ENCODE peak calls at places on chromosomes 3 and 15, in seven cellular contexts. I is NT2/D1, P is DND-41, V is psoas muscle, B is Panc1, U is mesendoderm, T is heart left ventricle. F is an unnamed sample.

GRCh38 chr3:139111392-139112229 is 66.9 kb upstream of the PRR23C start:
- DNase-seq in I (peak; percentile 33), P (peak; percentile 58), V (peak; percentile 51), B (peak; percentile 18), U (peak; percentile 62), T (peak; percentile 65), F (peak; percentile 87)

GRCh38 chr3:190575441-190576190 is 61.7 kb downstream of the IL1RAP start:
- DNase-seq in I (no peak), P (peak; percentile 44), V (no peak), B (no peak), U (no peak), T (no peak), F (no peak)

GRCh38 chr15:60370804-60371700 is 26.7 kb downstream of the ANXA2 start:
- DNase-seq in I (no peak), P (no peak), V (peak; percentile 69), B (peak; percentile 96), U (no peak), T (peak; percentile 86), F (peak; percentile 98)

GRCh38 chr3:180870008-180870733 is 42.3 kb upstream of the FXR1 start:
- DNase-seq in I (no peak), P (no peak), V (peak; percentile 49), B (no peak), U (peak; percentile 58), T (peak; percentile 29), F (peak; percentile 30)

GRCh38 chr15:78842519-78842918 is 30.2 kb upstream of the MORF4L1 start:
- DNase-seq in I (no peak), P (no peak), V (no peak), B (no peak), U (no peak), T (no peak), F (no peak)

GRCh38 chr15:65424683-65425082 is 1.9 kb upstream of the IGDCC4 start:
- DNase-seq in I (no peak), P (no peak), V (no peak), B (no peak), U (no peak), T (no peak), F (no peak)

GRCh38 chr3:166187237-166187636 is 350.0 kb upstream of the BCHE start:
- DNase-seq in I (no peak), P (no peak), V (no peak), B (no peak), U (peak; percentile 58), T (no peak), F (no peak)

GRCh38 chr3:53863127-53863526 is 16.8 kb downstream of the IL17RB start:
- DNase-seq in I (no peak), P (no peak), V (no peak), B (no peak), U (no peak), T (no peak), F (no peak)

GRCh38 chr3:141237701-141238521 is 6.3 kb downstream of the PXYLP1 start:
- DNase-seq in I (no peak), P (no peak), V (peak; percentile 67), B (no peak), U (peak; percentile 28), T (peak; percentile 89), F (no peak)

GRCh38 chr3:170585008-170585936 is 603 bp downstream of the SLC7A14 start:
- DNase-seq in I (peak; percentile 6), P (no peak), V (no peak), B (no peak), U (peak; percentile 50), T (no peak), F (peak; percentile 49)

GRCh38 chr3:39279745-39280517 is at the start of gene CX3CR1:
- DNase-seq in I (no peak), P (no peak), V (peak; percentile 24), B (no peak), U (no peak), T (peak; percentile 35), F (no peak)
- H3K4me3 ChIP-seq in I (no peak within 1 kb of the TSS), P (no peak within 1 kb of the TSS), V (peak within 1 kb of the TSS; percentile 46), B (no peak within 1 kb of the TSS), U (no peak within 1 kb of the TSS), T (peak within 1 kb of the TSS; percentile 35), F (no peak within 1 kb of the TSS)

DNA sequence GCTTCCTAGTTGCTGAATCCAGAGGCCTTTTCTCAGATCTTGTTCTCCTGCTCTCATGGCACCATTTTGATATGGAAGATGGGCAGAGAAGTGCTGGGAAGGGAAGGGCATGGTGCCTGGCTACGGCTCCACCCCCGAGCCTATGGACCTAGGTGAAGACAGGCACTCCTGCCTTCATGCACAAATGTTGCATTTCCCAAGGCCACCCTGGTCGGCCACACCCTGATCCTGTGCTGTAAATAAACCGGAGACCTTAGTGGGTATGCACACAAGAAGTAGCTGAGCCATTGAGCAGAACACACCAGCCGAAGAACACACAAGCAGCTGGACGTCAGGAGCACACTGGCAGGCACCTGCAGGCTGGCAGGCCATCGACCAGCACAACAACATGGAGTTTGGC is 261.6 kb downstream of the SHQ1 start:
- DNase-seq in I (no peak), P (no peak), V (no peak), B (no peak), U (no peak), T (no peak), F (no peak)
- H3K4me1 ChIP-seq in I (peaks cover 2% of the 10 kb centered on the region), P (no peaks in the 10 kb centered on the region), V (no peaks in the 10 kb centered on the region), B (no peaks in the 10 kb centered on the region), U (peaks cover 5% of the 10 kb centered on the region), T (peaks cover 10% of the 10 kb centered on the region), F (peaks cover 9% of the 10 kb centered on the region)

DNA sequence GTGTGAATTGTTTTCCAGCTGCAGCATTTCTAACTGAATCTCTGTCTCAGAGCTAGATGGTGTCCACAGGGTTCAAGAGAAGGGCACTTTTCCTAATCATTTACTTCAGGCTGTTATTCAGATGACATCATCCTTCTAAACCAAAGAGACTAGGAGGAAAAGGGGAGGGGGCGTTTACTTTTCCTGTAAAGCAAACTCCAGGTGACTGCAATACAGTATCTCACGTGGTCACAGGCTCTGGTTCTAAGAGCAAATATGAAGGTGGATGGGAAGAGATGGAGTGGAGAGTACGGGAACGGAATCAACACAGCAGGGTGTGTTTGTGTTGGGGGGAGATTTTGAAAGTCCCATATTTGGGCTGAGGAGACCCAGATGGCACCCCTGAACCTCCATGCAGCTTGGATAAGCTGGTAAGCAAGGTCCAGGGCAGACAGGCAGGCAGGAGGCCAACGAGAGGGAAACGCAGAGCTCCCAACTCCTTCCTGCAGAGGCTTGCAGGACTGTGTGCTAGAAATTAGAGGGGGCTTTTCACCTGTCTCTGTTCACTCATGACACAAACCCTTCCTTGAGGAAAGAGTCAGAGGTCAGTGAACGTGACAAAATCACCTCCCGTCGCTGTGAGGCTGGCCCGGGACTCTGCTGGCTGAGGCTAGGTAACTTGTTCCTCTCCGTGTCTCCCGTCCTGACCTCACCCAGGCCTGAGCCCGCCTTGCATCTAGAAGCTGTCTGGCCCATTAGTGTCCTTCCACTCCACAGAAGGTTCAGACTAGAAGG is 151.2 kb downstream of the OPA1 start:
- DNase-seq in I (no peak), P (no peak), V (no peak), B (no peak), U (peak; percentile 84), T (no peak), F (no peak)
- H3K4me3 ChIP-seq in I (no peak overlapping the region), P (no peak overlapping the region), V (no peak overlapping the region), B (no peak overlapping the region), U (no peak overlapping the region), T (no peak overlapping the region), F (no peak overlapping the region)

GRCh38 chr3:57163751-57164150 is 1.4 kb downstream of the IL17RD start:
- DNase-seq in I (no peak), P (no peak), V (no peak), B (no peak), U (peak; percentile 41), T (no peak), F (peak; percentile 6)
- H3K4me1 ChIP-seq in I (peaks cover 25% of the 10 kb centered on the region), P (peaks cover 9% of the 10 kb centered on the region), V (peaks cover 8% of the 10 kb centered on the region), B (no peaks in the 10 kb centered on the region), U (peaks cover 42% of the 10 kb centered on the region), T (peaks cover 65% of the 10 kb centered on the region), F (peaks cover 9% of the 10 kb centered on the region)

GRCh38 chr3:49812916-49813496 is 747 bp downstream of the UBA7 start:
- DNase-seq in I (no peak), P (no peak), V (no peak), B (no peak), U (no peak), T (no peak), F (no peak)

GRCh38 chr3:49813497-49814174 is at the start of gene UBA7:
- DNase-seq in I (no peak), P (peak; percentile 66), V (peak; percentile 43), B (no peak), U (no peak), T (peak; percentile 61), F (peak; percentile 84)
- H3K4me3 ChIP-seq in I (no peak within 1 kb of the TSS), P (peak within 1 kb of the TSS; percentile 60), V (peak within 1 kb of the TSS; percentile 67), B (peak within 1 kb of the TSS; percentile 13), U (no peak within 1 kb of the TSS), T (peak within 1 kb of the TSS; percentile 71), F (peak within 1 kb of the TSS; percentile 86)